ENCODE peak calls at places on chromosome 3, in nine cellular contexts. I, W, D, V, U, E, C, F and O are unnamed samples.

GRCh38 chr3:11248596-11248995 is 23.6 kb upstream of the ATG7 start:
- DNase-seq in I (no peak), W (no peak), D (no peak), V (no peak), U (no peak), E (no peak), C (no peak), F (no peak), O (no peak)

GRCh38 chr3:108501538-108501937 is 8.9 kb downstream of the MYH15 start:
- DNase-seq in I (no peak), W (no peak), D (no peak), V (no peak), U (no peak), E (no peak), C (no peak), F (no peak), O (no peak)

GRCh38 chr3:173913397-173913796 is 515.9 kb downstream of the NLGN1 start:
- DNase-seq in I (no peak), W (no peak), D (peak; percentile 56), V (no peak), U (no peak), E (no peak), C (peak; percentile 56), F (no peak), O (peak; percentile 70)

GRCh38 chr3:86961297-86961696 is 29.7 kb downstream of the VGLL3 start:
- DNase-seq in I (no peak), W (no peak), D (no peak), V (no peak), U (no peak), E (no peak), C (no peak), F (no peak), O (peak; percentile 68)

GRCh38 chr3:42753757-42754156 is 19.3 kb downstream of the CCDC13 start:
- DNase-seq in I (peak; percentile 49), W (no peak), D (no peak), V (no peak), U (no peak), E (no peak), C (no peak), F (no peak), O (no peak)

GRCh38 chr3:174355505-174355904 is 503.6 kb upstream of the NAALADL2 start:
- DNase-seq in I (no peak), W (no peak), D (no peak), V (no peak), U (peak; percentile 29), E (no peak), C (no peak), F (no peak), O (peak; percentile 31)

GRCh38 chr3:143822374-143822773 is 25.9 kb downstream of the SLC9A9 start:
- DNase-seq in I (no peak), W (no peak), D (no peak), V (no peak), U (no peak), E (no peak), C (no peak), F (no peak), O (no peak)

GRCh38 chr3:113261996-113262665 is 50.8 kb downstream of the BOC start:
- DNase-seq in I (no peak), W (no peak), D (peak; percentile 45), V (no peak), U (no peak), E (no peak), C (no peak), F (no peak), O (peak; percentile 83)

GRCh38 chr3:54999159-54999558 is 71.3 kb upstream of the LRTM1 start:
- DNase-seq in I (no peak), W (no peak), D (peak; percentile 95), V (no peak), U (peak; percentile 44), E (no peak), C (no peak), F (no peak), O (peak; percentile 88)

GRCh38 chr3:53819163-53819868 is 26.9 kb downstream of the CHDH start:
- DNase-seq in I (peak; percentile 65), W (no peak), D (no peak), V (no peak), U (no peak), E (no peak), C (no peak), F (no peak), O (no peak)

GRCh38 chr3:58008140-58009025 is at the start of gene FLNB:
- DNase-seq in I (no peak), W (peak; percentile 78), D (peak; percentile 56), V (peak; percentile 86), U (peak; percentile 79), E (peak; percentile 69), C (peak; percentile 63), F (peak; percentile 71), O (peak; percentile 62)

GRCh38 chr3:30078736-30079135 is 527.7 kb upstream of the TGFBR2 start:
- DNase-seq in I (no peak), W (no peak), D (no peak), V (no peak), U (no peak), E (no peak), C (no peak), F (no peak), O (no peak)

GRCh38 chr3:45414823-45415222 is 26.4 kb downstream of the LARS2 start:
- DNase-seq in I (no peak), W (no peak), D (no peak), V (no peak), U (no peak), E (no peak), C (no peak), F (no peak), O (no peak)

GRCh38 chr3:42066516-42067181 is 24.5 kb upstream of the TRAK1 start:
- DNase-seq in I (peak; percentile 50), W (no peak), D (peak; percentile 69), V (no peak), U (no peak), E (no peak), C (no peak), F (no peak), O (peak; percentile 88)

GRCh38 chr3:139173372-139174108 is 128.8 kb upstream of the PRR23C start:
- DNase-seq in I (no peak), W (no peak), D (peak; percentile 49), V (no peak), U (peak; percentile 2), E (peak; percentile 29), C (peak; percentile 85), F (no peak), O (peak; percentile 72)

GRCh38 chr3:186757686-186758220 is 25.6 kb upstream of the EIF4A2 start:
- DNase-seq in I (no peak), W (no peak), D (no peak), V (no peak), U (no peak), E (no peak), C (no peak), F (no peak), O (no peak)

GRCh38 chr3:51269466-51269865 is 115.6 kb upstream of the MANF start:
- DNase-seq in I (no peak), W (no peak), D (no peak), V (no peak), U (peak; percentile 8), E (no peak), C (peak; percentile 13), F (no peak), O (peak; percentile 51)

GRCh38 chr3:143184098-143184497 is 64.5 kb downstream of the CHST2 start:
- DNase-seq in I (no peak), W (no peak), D (no peak), V (no peak), U (no peak), E (no peak), C (no peak), F (no peak), O (no peak)

GRCh38 chr3:121243208-121243607 is 302.6 kb downstream of the POLQ start:
- DNase-seq in I (no peak), W (no peak), D (no peak), V (no peak), U (no peak), E (no peak), C (no peak), F (no peak), O (no peak)

GRCh38 chr3:105538483-105538882 is 171.8 kb downstream of the ALCAM start:
- DNase-seq in I (no peak), W (no peak), D (no peak), V (no peak), U (no peak), E (no peak), C (no peak), F (no peak), O (no peak)

GRCh38 chr3:36461588-36461987 is 81.3 kb downstream of the STAC start:
- DNase-seq in I (no peak), W (no peak), D (peak; percentile 81), V (no peak), U (no peak), E (no peak), C (no peak), F (no peak), O (peak; percentile 45)

GRCh38 chr3:123564056-123564455 is 20.8 kb downstream of the HACD2 start:
- DNase-seq in I (no peak), W (no peak), D (no peak), V (no peak), U (no peak), E (no peak), C (no peak), F (no peak), O (no peak)